ENCODE peak calls at places on chromosome 16, in six cellular contexts. One of them, this sample, is unnamed.

GRCh38 chr16:87608400-87608985 is 6.2 kb downstream of the JPH3 start:
- DNase-seq in NCI-H1092: no peak
- DNase-seq in activated T-helper 9 cell treated with anti-CD3 and anti-CD28 coated beads, Interleukin-2, amount 50 U/mL, for 16 hours: no peak
- DNase-seq in HFFc6: peak
- DNase-seq in kidney tubule cell: peak
- DNase-seq in right atrium auricular region: no peak
- DNase-seq in this sample: peak

GRCh38 chr16:53219795-53220194 is 165.0 kb downstream of the CHD9 start:
- DNase-seq in kidney tubule cell: peak
- DNase-seq in HFFc6: peak
- DNase-seq in right atrium auricular region: no peak
- DNase-seq in activated T-helper 9 cell treated with anti-CD3 and anti-CD28 coated beads, Interleukin-2, amount 50 U/mL, for 16 hours: no peak
- DNase-seq in NCI-H1092: no peak
- DNase-seq in this sample: no peak

GRCh38 chr16:85908889-85909584 is 10.1 kb downstream of the IRF8 start:
- DNase-seq in NCI-H1092: no peak
- DNase-seq in activated T-helper 9 cell treated with anti-CD3 and anti-CD28 coated beads, Interleukin-2, amount 50 U/mL, for 16 hours: no peak
- DNase-seq in right atrium auricular region: no peak
- DNase-seq in HFFc6: no peak
- DNase-seq in kidney tubule cell: no peak
- DNase-seq in this sample: no peak

GRCh38 chr16:4409081-4409932 is 7.1 kb downstream of the CORO7 start:
- DNase-seq in HFFc6: no peak
- DNase-seq in activated T-helper 9 cell treated with anti-CD3 and anti-CD28 coated beads, Interleukin-2, amount 50 U/mL, for 16 hours: no peak
- DNase-seq in kidney tubule cell: no peak
- DNase-seq in right atrium auricular region: no peak
- DNase-seq in NCI-H1092: no peak
- DNase-seq in this sample: no peak

GRCh38 chr16:19744670-19745069 is 26.6 kb downstream of the IQCK start:
- DNase-seq in HFFc6: no peak
- DNase-seq in NCI-H1092: no peak
- DNase-seq in activated T-helper 9 cell treated with anti-CD3 and anti-CD28 coated beads, Interleukin-2, amount 50 U/mL, for 16 hours: no peak
- DNase-seq in right atrium auricular region: no peak
- DNase-seq in kidney tubule cell: no peak
- DNase-seq in this sample: no peak

GRCh38 chr16:54063374-54063773 is 223.2 kb downstream of the IRX3 start:
- DNase-seq in kidney tubule cell: no peak
- DNase-seq in HFFc6: no peak
- DNase-seq in right atrium auricular region: no peak
- DNase-seq in activated T-helper 9 cell treated with anti-CD3 and anti-CD28 coated beads, Interleukin-2, amount 50 U/mL, for 16 hours: no peak
- DNase-seq in NCI-H1092: no peak
- DNase-seq in this sample: no peak

GRCh38 chr16:23377071-23377931 is 75.2 kb downstream of the SCNN1B start:
- DNase-seq in NCI-H1092: no peak
- DNase-seq in kidney tubule cell: no peak
- DNase-seq in activated T-helper 9 cell treated with anti-CD3 and anti-CD28 coated beads, Interleukin-2, amount 50 U/mL, for 16 hours: no peak
- DNase-seq in HFFc6: no peak
- DNase-seq in right atrium auricular region: no peak
- DNase-seq in this sample: no peak

GRCh38 chr16:84663433-84664101 is 15.3 kb downstream of the KLHL36 start:
- DNase-seq in NCI-H1092: no peak
- DNase-seq in activated T-helper 9 cell treated with anti-CD3 and anti-CD28 coated beads, Interleukin-2, amount 50 U/mL, for 16 hours: no peak
- DNase-seq in HFFc6: no peak
- DNase-seq in kidney tubule cell: no peak
- DNase-seq in right atrium auricular region: no peak
- DNase-seq in this sample: no peak

GRCh38 chr16:85974428-85975375 is 75.7 kb downstream of the IRF8 start:
- DNase-seq in kidney tubule cell: no peak
- DNase-seq in NCI-H1092: no peak
- DNase-seq in right atrium auricular region: no peak
- DNase-seq in HFFc6: no peak
- DNase-seq in activated T-helper 9 cell treated with anti-CD3 and anti-CD28 coated beads, Interleukin-2, amount 50 U/mL, for 16 hours: no peak
- DNase-seq in this sample: no peak

GRCh38 chr16:49643429-49644142 is 212.3 kb downstream of the ZNF423 start:
- DNase-seq in activated T-helper 9 cell treated with anti-CD3 and anti-CD28 coated beads, Interleukin-2, amount 50 U/mL, for 16 hours: no peak
- DNase-seq in right atrium auricular region: no peak
- DNase-seq in HFFc6: peak
- DNase-seq in kidney tubule cell: peak
- DNase-seq in NCI-H1092: no peak
- DNase-seq in this sample: no peak

GRCh38 chr16:71499775-71500364 is 10.7 kb upstream of the ZNF19 start:
- DNase-seq in activated T-helper 9 cell treated with anti-CD3 and anti-CD28 coated beads, Interleukin-2, amount 50 U/mL, for 16 hours: peak
- DNase-seq in HFFc6: peak
- DNase-seq in kidney tubule cell: peak
- DNase-seq in right atrium auricular region: no peak
- DNase-seq in NCI-H1092: peak
- DNase-seq in this sample: peak

GRCh38 chr16:56356276-56357241 is 68.8 kb downstream of the AMFR start:
- DNase-seq in right atrium auricular region: peak
- DNase-seq in activated T-helper 9 cell treated with anti-CD3 and anti-CD28 coated beads, Interleukin-2, amount 50 U/mL, for 16 hours: peak
- DNase-seq in HFFc6: peak
- DNase-seq in kidney tubule cell: peak
- DNase-seq in NCI-H1092: no peak
- DNase-seq in this sample: peak

GRCh38 chr16:89325861-89326471 is 108.5 kb downstream of the ZNF778 start:
- DNase-seq in NCI-H1092: no peak
- DNase-seq in activated T-helper 9 cell treated with anti-CD3 and anti-CD28 coated beads, Interleukin-2, amount 50 U/mL, for 16 hours: no peak
- DNase-seq in right atrium auricular region: peak
- DNase-seq in kidney tubule cell: peak
- DNase-seq in HFFc6: peak
- DNase-seq in this sample: no peak

GRCh38 chr16:68037820-68038597 is 14.9 kb downstream of the DUS2 start:
- DNase-seq in activated T-helper 9 cell treated with anti-CD3 and anti-CD28 coated beads, Interleukin-2, amount 50 U/mL, for 16 hours: no peak
- DNase-seq in right atrium auricular region: no peak
- DNase-seq in HFFc6: no peak
- DNase-seq in kidney tubule cell: no peak
- DNase-seq in NCI-H1092: no peak
- DNase-seq in this sample: no peak

GRCh38 chr16:3640207-3640606 is 14.3 kb upstream of the DNASE1 start:
- DNase-seq in kidney tubule cell: no peak
- DNase-seq in NCI-H1092: no peak
- DNase-seq in HFFc6: no peak
- DNase-seq in right atrium auricular region: no peak
- DNase-seq in activated T-helper 9 cell treated with anti-CD3 and anti-CD28 coated beads, Interleukin-2, amount 50 U/mL, for 16 hours: no peak
- DNase-seq in this sample: no peak

GRCh38 chr16:56679813-56680212 is 2.5 kb upstream of the MT1X start:
- DNase-seq in kidney tubule cell: peak
- DNase-seq in HFFc6: no peak
- DNase-seq in NCI-H1092: no peak
- DNase-seq in activated T-helper 9 cell treated with anti-CD3 and anti-CD28 coated beads, Interleukin-2, amount 50 U/mL, for 16 hours: no peak
- DNase-seq in right atrium auricular region: no peak
- DNase-seq in this sample: no peak

GRCh38 chr16:69565611-69566436 is at the start of gene NFAT5:
- DNase-seq in activated T-helper 9 cell treated with anti-CD3 and anti-CD28 coated beads, Interleukin-2, amount 50 U/mL, for 16 hours: peak
- DNase-seq in right atrium auricular region: peak
- DNase-seq in kidney tubule cell: peak
- DNase-seq in NCI-H1092: peak
- DNase-seq in HFFc6: peak
- DNase-seq in this sample: peak

GRCh38 chr16:19851476-19851875 is 33.2 kb downstream of the GPRC5B start:
- DNase-seq in NCI-H1092: no peak
- DNase-seq in kidney tubule cell: no peak
- DNase-seq in right atrium auricular region: no peak
- DNase-seq in activated T-helper 9 cell treated with anti-CD3 and anti-CD28 coated beads, Interleukin-2, amount 50 U/mL, for 16 hours: no peak
- DNase-seq in HFFc6: no peak
- DNase-seq in this sample: no peak

GRCh38 chr16:85465328-85466307 is 147.5 kb upstream of the GSE1 start:
- DNase-seq in HFFc6: peak
- DNase-seq in right atrium auricular region: peak
- DNase-seq in kidney tubule cell: peak
- DNase-seq in NCI-H1092: peak
- DNase-seq in activated T-helper 9 cell treated with anti-CD3 and anti-CD28 coated beads, Interleukin-2, amount 50 U/mL, for 16 hours: no peak
- DNase-seq in this sample: no peak

GRCh38 chr16:4486126-4486893 is 10.1 kb downstream of the HMOX2 start:
- DNase-seq in kidney tubule cell: no peak
- DNase-seq in NCI-H1092: no peak
- DNase-seq in HFFc6: no peak
- DNase-seq in right atrium auricular region: peak
- DNase-seq in activated T-helper 9 cell treated with anti-CD3 and anti-CD28 coated beads, Interleukin-2, amount 50 U/mL, for 16 hours: no peak
- DNase-seq in this sample: no peak

GRCh38 chr16:54166342-54166865 is 120.2 kb downstream of the IRX3 start:
- DNase-seq in HFFc6: no peak
- DNase-seq in kidney tubule cell: no peak
- DNase-seq in right atrium auricular region: no peak
- DNase-seq in NCI-H1092: no peak
- DNase-seq in activated T-helper 9 cell treated with anti-CD3 and anti-CD28 coated beads, Interleukin-2, amount 50 U/mL, for 16 hours: no peak
- DNase-seq in this sample: no peak

GRCh38 chr16:53053967-53054669 is 673 bp upstream of the CHD9 start:
- DNase-seq in activated T-helper 9 cell treated with anti-CD3 and anti-CD28 coated beads, Interleukin-2, amount 50 U/mL, for 16 hours: no peak
- DNase-seq in kidney tubule cell: peak
- DNase-seq in right atrium auricular region: no peak
- DNase-seq in HFFc6: no peak
- DNase-seq in NCI-H1092: no peak
- DNase-seq in this sample: peak

GRCh38 chr16:67150833-67151396 is at the start of gene B3GNT9:
- DNase-seq in right atrium auricular region: peak
- DNase-seq in kidney tubule cell: peak
- DNase-seq in HFFc6: peak
- DNase-seq in NCI-H1092: peak
- DNase-seq in activated T-helper 9 cell treated with anti-CD3 and anti-CD28 coated beads, Interleukin-2, amount 50 U/mL, for 16 hours: no peak
- DNase-seq in this sample: no peak